ENCODE peak calls at places on chromosome 19, in four cellular contexts. F is HFFc6, Q is OCI-LY7, X is astrocyte of the spinal cord. Z is an unnamed sample.

GRCh38 chr19:8487137-8487851 is 15.1 kb downstream of the PRAM1 start:
- DNase-seq in X (no peak), Q (no peak), F (no peak), Z (no peak)

GRCh38 chr19:30696514-30696913 is 324.3 kb downstream of the ZNF536 start:
- DNase-seq in Q (peak), F (no peak), X (no peak), Z (no peak)

GRCh38 chr19:4391701-4392543 is 8.4 kb downstream of the SH3GL1 start:
- DNase-seq in F (peak), Q (no peak), X (peak), Z (peak)

GRCh38 chr19:47479701-47480503 is 4.1 kb downstream of the KPTN start:
- DNase-seq in Q (no peak), F (no peak), X (peak), Z (no peak)

GRCh38 chr19:20503536-20503935 is 62.0 kb downstream of the ZNF737 start:
- DNase-seq in Q (no peak), X (peak), F (peak), Z (peak)

GRCh38 chr19:53195265-53195879 is 2.2 kb upstream of the ZNF665 start:
- DNase-seq in Q (peak), F (peak), X (peak), Z (peak)

GRCh38 chr19:57362997-57363705 is at the start of the genes TRAPPC2B and ZNF547:
- DNase-seq in Q (peak), F (peak), X (peak), Z (peak)

GRCh38 chr19:15249912-15250634 is 17.8 kb upstream of the EPHX3 start:
- DNase-seq in F (peak), Q (no peak), X (peak), Z (peak)

GRCh38 chr19:42191855-42192254 is 25.6 kb downstream of the DEDD2 start:
- DNase-seq in X (peak), F (peak), Q (no peak), Z (peak)

GRCh38 chr19:7691497-7691896 is 10.4 kb downstream of the FCER2 start:
- DNase-seq in F (no peak), Q (no peak), X (no peak), Z (no peak)

GRCh38 chr19:4742717-4743646 is 19.3 kb upstream of the DPP9 start:
- DNase-seq in F (no peak), X (no peak), Q (no peak), Z (peak)

GRCh38 chr19:17021793-17022590 is 4.6 kb downstream of the CPAMD8 start:
- DNase-seq in F (peak), X (no peak), Q (no peak), Z (peak)

GRCh38 chr19:49374665-49375434 is 11.2 kb downstream of the DKKL1 start:
- DNase-seq in Q (no peak), X (no peak), F (no peak), Z (no peak)

GRCh38 chr19:48926909-48927308 is 6.6 kb upstream of the DHDH start:
- DNase-seq in X (peak), Q (no peak), F (peak), Z (peak)

GRCh38 chr19:55097864-55098715 is 19.3 kb downstream of the PPP1R12C start:
- DNase-seq in Q (no peak), F (no peak), X (no peak), Z (no peak)

GRCh38 chr19:55103190-55103589 is 14.2 kb downstream of the PPP1R12C start:
- DNase-seq in X (no peak), Q (no peak), F (no peak), Z (no peak)

GRCh38 chr19:55098716-55099556 is 18.5 kb downstream of the PPP1R12C start:
- DNase-seq in F (no peak), X (no peak), Q (no peak), Z (no peak)

GRCh38 chr19:55101261-55101660 is 16.2 kb downstream of the PPP1R12C start:
- DNase-seq in Q (no peak), X (no peak), F (no peak), Z (no peak)

GRCh38 chr19:55099557-55100506 is 17.6 kb downstream of the PPP1R12C start:
- DNase-seq in X (no peak), Q (no peak), F (no peak), Z (no peak)
- TF ChIP-seq CTCF in X (peak), Q (peak), F (peak), Z (peak)

GRCh38 chr19:10895920-10896319 is 24.6 kb downstream of the CARM1 start:
- DNase-seq in F (no peak), Q (no peak), X (no peak), Z (no peak)
- TF ChIP-seq CTCF in F (peak), Q (peak), X (peak), Z (no peak)

GRCh38 chr19:2122982-2123381 is 26.3 kb downstream of the IZUMO4 start:
- DNase-seq in F (no peak), Q (no peak), X (no peak), Z (no peak)

GRCh38 chr19:2122251-2122650 is 25.5 kb downstream of the IZUMO4 start:
- DNase-seq in X (no peak), Q (no peak), F (no peak), Z (no peak)

GRCh38 chr19:2121416-2122051 is 24.8 kb downstream of the IZUMO4 start:
- DNase-seq in Q (no peak), X (no peak), F (no peak), Z (no peak)

GRCh38 chr19:2120821-2121220 is 24.1 kb downstream of the IZUMO4 start:
- DNase-seq in X (no peak), F (no peak), Q (no peak), Z (no peak)

DNA sequence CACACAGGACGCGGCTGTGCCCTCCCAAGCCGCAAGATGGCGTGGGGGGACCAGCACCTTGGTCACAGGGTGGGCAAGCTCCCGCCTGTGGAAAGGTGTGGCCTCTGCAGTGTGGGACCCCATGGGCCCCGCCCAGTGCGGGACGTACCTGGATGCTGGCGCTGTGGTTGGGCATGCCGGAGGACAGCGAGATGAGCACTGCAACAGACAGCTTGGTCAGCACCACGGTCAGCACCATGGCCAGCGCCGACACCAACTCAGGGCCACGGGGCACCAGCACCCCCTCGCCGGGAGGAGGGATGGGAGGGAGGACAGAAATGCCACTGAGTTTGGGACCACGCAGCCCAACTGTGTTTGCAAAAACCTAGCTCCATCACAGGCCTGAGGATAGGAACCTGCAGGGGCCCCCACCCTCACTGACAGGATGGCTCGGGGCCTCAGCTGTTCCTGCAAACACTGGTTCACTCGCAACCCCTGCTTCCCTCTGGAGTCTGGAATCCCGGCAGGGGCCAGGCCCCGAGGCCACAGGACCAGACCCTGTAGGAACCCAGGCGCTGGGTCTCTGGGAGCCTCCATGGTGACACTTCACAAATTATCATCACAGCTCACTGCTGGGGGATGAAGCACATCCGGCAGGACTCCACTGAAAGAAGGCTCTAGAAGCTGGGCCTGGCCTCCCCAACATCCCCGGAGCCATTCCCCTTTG is 27.1 kb downstream of the IZUMO4 start:
- DNase-seq in F (no peak), Q (no peak), X (no peak), Z (peak)
- TF ChIP-seq CTCF in F (no peak), Q (no peak), X (no peak), Z (no peak)

GRCh38 chr19:1777149-1777548 is 23.8 kb downstream of the ONECUT3 start:
- DNase-seq in Q (no peak), X (no peak), F (no peak), Z (no peak)

GRCh38 chr19:1779604-1779973 is 26.3 kb downstream of the ONECUT3 start:
- DNase-seq in F (no peak), Q (no peak), X (no peak), Z (no peak)

GRCh38 chr19:1782501-1782900 is 29.2 kb downstream of the ONECUT3 start:
- DNase-seq in F (no peak), X (no peak), Q (no peak), Z (no peak)

GRCh38 chr19:1783354-1783753 is 28.7 kb downstream of the ATP8B3 start:
- DNase-seq in X (no peak), Q (no peak), F (no peak), Z (no peak)

GRCh38 chr19:1780272-1780957 is 27.1 kb downstream of the ONECUT3 start:
- DNase-seq in X (no peak), F (peak), Q (peak), Z (peak)
- TF ChIP-seq CTCF in X (peak), F (peak), Q (peak), Z (peak)